ENCODE peak calls at places on chromosomes 13 and 19, in ten cellular contexts. W is RWPE1, H is AG04450, S is spleen, M is OCI-LY7, R is fibroblast of lung, J is lower lobe of right lung, X is GM20000, E is heart left ventricle, Q is cardiac muscle cell. N is an unnamed sample.

GRCh38 chr13:28344163-28344562 is 150.8 kb downstream of the FLT1 start:
- DNase-seq in Q (no peak), R (no peak), X (no peak), E (no peak), J (no peak), S (no peak), W (no peak), H (no peak), M (no peak), N (no peak)

GRCh38 chr13:42330991-42331390 is 59.0 kb downstream of the AKAP11 start:
- DNase-seq in W (no peak), R (peak; percentile 67), X (no peak), J (no peak), E (no peak), M (no peak), Q (no peak), S (no peak), H (no peak), N (no peak)

GRCh38 chr13:48775804-48776203 is 122.1 kb downstream of the CYSLTR2 start:
- DNase-seq in R (peak; percentile 91), W (no peak), X (no peak), S (no peak), Q (no peak), J (no peak), M (no peak), H (peak; percentile 87), E (no peak), N (no peak)

GRCh38 chr13:75326173-75327131 is 155.5 kb downstream of the TBC1D4 start:
- DNase-seq in E (peak; percentile 34), S (peak; percentile 77), H (no peak), J (no peak), W (no peak), X (peak; percentile 55), M (no peak), Q (no peak), R (peak; percentile 32), N (no peak)

GRCh38 chr19:7931221-7932061 is 5.5 kb upstream of the CTXN1 start:
- DNase-seq in R (no peak), H (no peak), Q (no peak), M (no peak), S (peak; percentile 87), J (peak; percentile 43), W (no peak), X (no peak), E (no peak), N (no peak)

GRCh38 chr19:7545904-7546303 is 10.4 kb downstream of the PNPLA6 start:
- DNase-seq in M (no peak), X (no peak), E (no peak), W (no peak), Q (no peak), S (no peak), H (no peak), J (peak; percentile 45), R (no peak), N (no peak)

GRCh38 chr13:98050041-98050466 is 92.8 kb upstream of the FARP1 start:
- DNase-seq in S (no peak), Q (no peak), W (no peak), R (peak; percentile 26), J (no peak), M (no peak), H (no peak), E (no peak), X (no peak), N (peak; percentile 24)

GRCh38 chr13:22596157-22596863 is 584.5 kb upstream of the SGCG start:
- DNase-seq in S (no peak), R (no peak), Q (peak; percentile 53), E (no peak), J (no peak), W (no peak), H (no peak), M (no peak), X (no peak), N (no peak)

GRCh38 chr13:20264271-20265018 is 32.3 kb upstream of the GJB6 start:
- DNase-seq in R (no peak), X (peak; percentile 46), J (no peak), H (no peak), Q (no peak), M (no peak), S (no peak), W (no peak), E (no peak), N (no peak)

GRCh38 chr13:32060319-32060924 is 28.8 kb downstream of the FRY start:
- DNase-seq in W (no peak), R (peak; percentile 24), M (no peak), H (no peak), J (no peak), Q (peak; percentile 65), E (peak; percentile 42), S (no peak), X (no peak), N (no peak)

GRCh38 chr13:82136880-82137279 is 1745.4 kb downstream of the SLITRK1 start:
- DNase-seq in W (no peak), J (no peak), M (no peak), E (no peak), X (no peak), H (no peak), R (no peak), Q (no peak), S (no peak), N (no peak)

DNA sequence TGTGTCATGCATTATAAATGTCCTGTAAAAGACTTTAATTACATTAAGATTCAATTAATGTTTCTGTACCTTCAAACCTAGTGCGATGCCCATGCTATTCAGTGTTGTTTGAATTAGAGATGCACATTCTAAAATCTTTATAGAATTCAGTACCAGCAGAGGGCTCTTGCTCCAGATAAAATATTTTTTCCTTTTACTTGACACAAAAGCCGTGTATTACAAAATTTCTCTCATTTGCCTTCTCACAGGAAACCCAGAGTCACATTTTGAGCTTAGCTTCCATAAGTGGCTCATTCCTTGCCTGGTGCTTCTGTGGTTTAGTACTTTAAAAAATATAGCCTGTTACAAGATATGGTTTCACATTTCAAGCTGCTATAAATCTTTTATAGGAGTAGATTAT is 101.2 kb downstream of the RNF17 start:
- DNase-seq in Q (no peak), X (no peak), R (peak; percentile 43), J (no peak), S (no peak), M (peak; percentile 18), E (no peak), W (no peak), H (no peak), N (no peak)
- TF ChIP-seq CTCF in Q (peak; percentile 29), X (peak; percentile 5), R (no peak), J (no peak), S (no peak), M (peak; percentile 65), E (peak; percentile 29), W (no peak), H (peak; percentile 9), N (no peak)

DNA sequence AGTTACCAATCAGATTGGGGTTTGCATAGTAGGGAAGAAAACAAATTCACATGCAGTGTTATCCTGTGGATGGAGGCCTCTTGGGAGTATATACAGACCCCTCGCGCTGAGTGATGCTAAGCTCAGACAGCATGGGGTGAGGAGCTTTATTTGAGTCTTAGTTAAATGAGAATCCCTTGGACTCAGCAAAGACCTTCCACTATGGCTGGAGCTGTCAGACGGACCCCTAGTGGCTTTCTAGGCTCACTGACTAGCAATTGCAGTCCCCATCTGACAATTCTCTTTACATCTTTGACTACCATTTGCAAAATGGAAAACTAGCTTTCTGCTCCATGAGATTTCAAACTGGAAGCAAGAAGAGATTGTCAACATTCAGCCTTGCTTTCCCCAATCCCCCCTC is 90.4 kb downstream of the STOML3 start:
- DNase-seq in M (no peak), W (no peak), H (no peak), R (no peak), Q (peak; percentile 10), J (no peak), X (no peak), E (no peak), S (no peak), N (no peak)
- TF ChIP-seq CTCF in M (peak; percentile 51), W (no peak), H (peak; percentile 15), R (no peak), Q (peak; percentile 28), J (no peak), X (no peak), E (no peak), S (no peak), N (no peak)

GRCh38 chr19:45527731-45528130 is 20.5 kb downstream of the VASP start:
- DNase-seq in E (peak; percentile 24), J (no peak), S (no peak), Q (no peak), X (no peak), R (no peak), H (no peak), W (no peak), M (no peak), N (peak; percentile 16)

GRCh38 chr19:45526971-45527370 is 19.7 kb downstream of the VASP start:
- DNase-seq in E (peak; percentile 7), R (no peak), Q (no peak), J (no peak), X (no peak), H (no peak), S (no peak), W (no peak), M (no peak), N (no peak)

GRCh38 chr19:45531349-45531748 is 24.1 kb downstream of the VASP start:
- DNase-seq in E (no peak), M (no peak), X (no peak), S (no peak), Q (no peak), R (no peak), H (no peak), J (no peak), W (no peak), N (no peak)

GRCh38 chr19:45528149-45528743 is 21.0 kb downstream of the VASP start:
- DNase-seq in S (no peak), W (peak; percentile 93), Q (no peak), H (no peak), R (peak; percentile 43), E (peak; percentile 27), J (no peak), X (no peak), M (no peak), N (peak; percentile 72)

GRCh38 chr19:45528744-45529453 is 21.6 kb downstream of the VASP start:
- DNase-seq in H (no peak), W (peak; percentile 93), X (peak; percentile 23), E (peak; percentile 30), Q (peak; percentile 60), J (peak; percentile 64), R (peak; percentile 27), S (no peak), M (no peak), N (peak; percentile 51)
- TF ChIP-seq CTCF in H (no peak), W (peak; percentile 46), X (no peak), E (no peak), Q (no peak), J (no peak), R (no peak), S (no peak), M (no peak), N (no peak)

DNA sequence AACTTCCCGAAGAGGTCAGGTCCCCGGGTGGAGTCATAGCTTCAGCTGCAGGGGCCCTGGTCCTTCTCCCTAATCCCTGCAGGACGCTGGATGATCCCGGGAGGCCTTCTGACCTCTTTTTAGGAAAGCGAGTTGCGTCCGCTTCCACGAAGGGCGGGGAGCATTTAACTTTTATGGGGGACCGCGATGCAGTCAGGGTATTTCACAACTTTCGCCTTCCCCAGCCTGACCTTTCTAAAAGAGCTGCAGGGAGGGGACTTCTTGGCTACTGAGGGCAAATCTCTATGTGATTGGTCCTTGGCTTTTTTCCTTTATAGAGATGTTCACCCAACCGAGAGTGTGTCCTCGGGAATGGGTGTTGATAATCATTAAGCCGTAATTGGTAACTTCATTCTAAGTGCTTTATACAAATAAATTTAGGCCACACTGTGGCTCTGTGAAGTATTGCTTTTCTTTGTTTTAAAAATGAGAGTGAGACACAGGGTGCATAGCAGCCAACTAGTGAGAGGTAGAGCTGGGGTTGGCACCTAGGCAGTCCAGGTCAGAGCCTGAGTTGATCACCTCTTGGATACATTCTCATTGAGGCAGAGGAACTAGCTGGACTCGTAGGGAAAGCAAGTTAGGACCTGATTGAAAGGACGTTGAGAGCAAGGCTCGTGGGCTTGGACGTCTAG is 841 bp downstream of the ZNF230 start:
- DNase-seq in S (peak; percentile 72), J (peak; percentile 45), Q (peak; percentile 10), E (no peak), H (no peak), R (no peak), W (peak; percentile 19), M (peak; percentile 19), X (peak; percentile 16), N (peak; percentile 20)
- TF ChIP-seq CTCF in S (no peak), J (no peak), Q (no peak), E (no peak), H (no peak), R (no peak), W (no peak), M (no peak), X (no peak), N (no peak)